ENCODE peak calls at places on chromosomes 2 and 18, in seven cellular contexts. R is neural progenitor cell, H is body of pancreas, P is GM13976, Z is foreskin fibroblast, Y is natural killer cell, W is left ventricle myocardium inferior. B is an unnamed sample.
A peak's percentile ranks its signal among the peaks of the same experiment; 100 is the strongest.

GRCh38 chr2:151931030-151931611 is 102.9 kb upstream of the ARL5A start:
- DNase-seq in R (no peak), H (no peak), P (no peak), Z (no peak), Y (no peak), W (no peak), B (no peak)

GRCh38 chr2:219664958-219665357 is 37.5 kb downstream of the SLC4A3 start:
- DNase-seq in R (no peak), H (no peak), P (no peak), Z (peak; percentile 64), Y (no peak), W (peak; percentile 83), B (no peak)

GRCh38 chr2:217505303-217505702 is 497.5 kb downstream of the TNS1 start:
- DNase-seq in R (no peak), H (no peak), P (no peak), Z (no peak), Y (no peak), W (no peak), B (no peak)

GRCh38 chr2:148568597-148568996 is 76.0 kb upstream of the EPC2 start:
- DNase-seq in R (no peak), H (no peak), P (no peak), Z (no peak), Y (no peak), W (no peak), B (no peak)

GRCh38 chr2:1749750-1750149 is 5.4 kb upstream of the PXDN start:
- DNase-seq in R (no peak), H (no peak), P (no peak), Z (no peak), Y (no peak), W (no peak), B (no peak)

GRCh38 chr2:128995086-128995485 is 676.4 kb upstream of the HS6ST1 start:
- DNase-seq in R (no peak), H (no peak), P (no peak), Z (no peak), Y (no peak), W (no peak), B (no peak)

GRCh38 chr2:118124293-118124891 is 36.1 kb downstream of the INSIG2 start:
- DNase-seq in R (no peak), H (no peak), P (no peak), Z (no peak), Y (no peak), W (no peak), B (no peak)

GRCh38 chr2:121161272-121161671 is 123.7 kb downstream of the TFCP2L1 start:
- DNase-seq in R (no peak), H (no peak), P (no peak), Z (no peak), Y (no peak), W (no peak), B (no peak)

GRCh38 chr2:241895732-241896641 is 26.5 kb downstream of the RTP5 start:
- DNase-seq in R (no peak), H (peak; percentile 74), P (no peak), Z (peak; percentile 53), Y (peak; percentile 34), W (no peak), B (no peak)

GRCh38 chr2:217820904-217821303 is 181.9 kb downstream of the TNS1 start:
- DNase-seq in R (no peak), H (no peak), P (no peak), Z (no peak), Y (no peak), W (no peak), B (no peak)

GRCh38 chr18:32701288-32701687 is 71.5 kb downstream of the KLHL14 start:
- DNase-seq in R (no peak), H (no peak), P (no peak), Z (no peak), Y (no peak), W (no peak), B (no peak)

GRCh38 chr2:231985823-231986261 is 24.3 kb downstream of the DIS3L2 start:
- DNase-seq in R (peak; percentile 45), H (no peak), P (no peak), Z (no peak), Y (no peak), W (no peak), B (no peak)

GRCh38 chr18:4510709-4511108 is 55.6 kb upstream of the DLGAP1 start:
- DNase-seq in R (no peak), H (no peak), P (peak; percentile 22), Z (peak; percentile 1), Y (no peak), W (no peak), B (no peak)

GRCh38 chr2:9165625-9166024 is 41.0 kb upstream of the ASAP2 start:
- DNase-seq in R (no peak), H (no peak), P (no peak), Z (peak; percentile 64), Y (no peak), W (peak; percentile 43), B (no peak)

GRCh38 chr2:201149064-201149820 is 33.3 kb downstream of the CFLAR start:
- DNase-seq in R (no peak), H (no peak), P (no peak), Z (peak; percentile 93), Y (no peak), W (no peak), B (no peak)

GRCh38 chr2:10231551-10232085 is 71.1 kb upstream of the HPCAL1 start:
- DNase-seq in R (no peak), H (peak; percentile 2), P (no peak), Z (no peak), Y (no peak), W (no peak), B (no peak)

GRCh38 chr2:10228611-10229365 is 73.9 kb upstream of the HPCAL1 start:
- DNase-seq in R (peak; percentile 6), H (peak; percentile 55), P (no peak), Z (no peak), Y (no peak), W (no peak), B (no peak)

GRCh38 chr2:10230499-10230898 is 72.2 kb upstream of the HPCAL1 start:
- DNase-seq in R (no peak), H (no peak), P (no peak), Z (no peak), Y (no peak), W (no peak), B (no peak)

GRCh38 chr2:10232096-10232815 is 70.4 kb upstream of the HPCAL1 start:
- DNase-seq in R (no peak), H (peak; percentile 5), P (no peak), Z (no peak), Y (no peak), W (no peak), B (no peak)

GRCh38 chr2:10229462-10230099 is 73.1 kb upstream of the HPCAL1 start:
- DNase-seq in R (peak; percentile 0), H (no peak), P (no peak), Z (no peak), Y (no peak), W (no peak), B (no peak)
- TF ChIP-seq CTCF in R (no peak), H (no peak), P (no peak), Z (no peak), Y (no peak), W (no peak), B (no peak)

GRCh38 chr2:97662895-97663625 is 784 bp downstream of the ACTR1B start:
- DNase-seq in R (peak; percentile 89), H (peak; percentile 73), P (peak; percentile 82), Z (peak; percentile 94), Y (peak; percentile 60), W (peak; percentile 78), B (peak; percentile 37)

GRCh38 chr2:97663626-97663961 is 250 bp downstream of the ACTR1B start:
- DNase-seq in R (no peak), H (no peak), P (no peak), Z (no peak), Y (no peak), W (no peak), B (no peak)

GRCh38 chr2:97663962-97664635 is at the start of gene ACTR1B:
- DNase-seq in R (peak; percentile 99), H (peak; percentile 99), P (peak; percentile 98), Z (peak; percentile 99), Y (peak; percentile 98), W (peak; percentile 98), B (peak; percentile 96)

GRCh38 chr2:97662386-97662894 is 1.4 kb downstream of the ACTR1B start:
- DNase-seq in R (peak; percentile 42), H (no peak), P (no peak), Z (no peak), Y (no peak), W (no peak), B (no peak)

DNA sequence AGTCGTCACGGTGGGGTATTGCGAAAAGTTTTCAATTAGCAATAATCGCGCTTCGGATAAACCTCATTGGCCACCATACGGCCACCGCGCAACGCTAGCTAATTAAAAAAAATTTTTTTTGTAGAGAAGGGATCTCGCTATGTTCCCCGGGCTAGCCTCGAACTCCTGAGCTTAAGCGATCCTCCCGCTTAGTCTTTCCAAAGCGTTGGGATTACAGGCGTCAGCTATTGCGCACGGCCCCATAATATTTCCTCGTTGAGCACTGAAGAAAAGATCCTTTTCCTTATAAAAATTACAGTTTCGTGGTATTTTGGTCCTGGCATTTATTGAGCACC is 759 bp upstream of the ACTR1B start:
- DNase-seq in R (peak; percentile 58), H (no peak), P (no peak), Z (no peak), Y (no peak), W (no peak), B (no peak)
- TF ChIP-seq CTCF in R (no peak), H (no peak), P (no peak), Z (no peak), Y (peak; percentile 37), W (peak; percentile 29), B (no peak)

GRCh38 chr2:59176737-59177136 is 935.6 kb upstream of the FANCL start:
- DNase-seq in R (no peak), H (no peak), P (no peak), Z (no peak), Y (no peak), W (no peak), B (no peak)
- TF ChIP-seq CTCF in R (no peak), H (no peak), P (no peak), Z (no peak), Y (no peak), W (no peak), B (no peak)

GRCh38 chr2:31268344-31268743 is 34.4 kb downstream of the EHD3 start:
- DNase-seq in R (peak; percentile 17), H (no peak), P (no peak), Z (peak; percentile 39), Y (no peak), W (no peak), B (no peak)

GRCh38 chr2:31267437-31268120 is 33.6 kb downstream of the EHD3 start:
- DNase-seq in R (no peak), H (no peak), P (no peak), Z (no peak), Y (no peak), W (no peak), B (no peak)

GRCh38 chr2:31269087-31269486 is 35.1 kb downstream of the EHD3 start:
- DNase-seq in R (no peak), H (no peak), P (no peak), Z (peak; percentile 85), Y (no peak), W (no peak), B (no peak)

GRCh38 chr2:31265234-31265633 is 31.3 kb downstream of the EHD3 start:
- DNase-seq in R (no peak), H (no peak), P (no peak), Z (no peak), Y (no peak), W (no peak), B (no peak)

DNA sequence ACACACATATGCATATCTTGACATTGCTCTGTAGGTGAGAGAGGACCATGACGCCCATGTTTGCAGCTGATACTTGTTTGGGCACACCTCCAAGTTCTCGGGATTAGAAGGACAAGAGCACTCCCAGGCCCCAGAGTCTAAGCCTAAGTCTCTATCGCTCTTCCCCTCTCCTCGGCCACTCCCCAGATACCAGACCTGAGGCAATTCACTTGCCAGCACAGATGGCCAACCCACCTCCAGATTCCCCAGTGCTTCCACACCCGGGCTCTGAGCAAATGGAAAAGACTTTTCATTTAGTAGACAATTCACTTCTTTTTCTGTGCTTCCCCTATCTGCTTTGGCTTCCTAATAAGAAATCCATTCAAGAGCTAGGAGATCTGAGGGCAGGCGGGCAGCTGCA is 32.9 kb downstream of the EHD3 start:
- DNase-seq in R (no peak), H (no peak), P (no peak), Z (no peak), Y (no peak), W (no peak), B (no peak)
- TF ChIP-seq CTCF in R (no peak), H (no peak), P (no peak), Z (no peak), Y (no peak), W (no peak), B (no peak)